ENCODE peak calls at places on chromosomes 2 and 18, in nine cellular contexts. V is amygdala, R is anterior cingulate cortex, G is T-helper 1 cell, A is kidney epithelial cell, O is activated T-cell treated with anti-CD3 and anti-CD28 coated beads for 48 hours, F is dorsolateral prefrontal cortex, U is hippocampal formation, I is substantia nigra. T is an unnamed sample.

GRCh38 chr2:10226032-10226724 is 76.5 kb upstream of the HPCAL1 start:
- DNase-seq in I (no peak), A (no peak), V (no peak), R (no peak), O (no peak), G (no peak), U (no peak), F (peak; percentile 25), T (no peak)

GRCh38 chr2:9252002-9252357 is 45.4 kb downstream of the ASAP2 start:
- DNase-seq in R (no peak), F (no peak), V (no peak), U (no peak), A (no peak), I (no peak), O (no peak), G (no peak), T (no peak)

GRCh38 chr2:14572588-14573089 is 59.9 kb upstream of the LRATD1 start:
- DNase-seq in U (no peak), G (no peak), A (no peak), V (no peak), O (no peak), F (no peak), R (no peak), I (no peak), T (no peak)

GRCh38 chr2:68663371-68664156 is 20.2 kb downstream of the PROKR1 start:
- DNase-seq in U (no peak), I (no peak), G (no peak), O (no peak), F (no peak), A (no peak), V (no peak), R (no peak), T (no peak)

GRCh38 chr2:216495656-216496055 is 3.0 kb upstream of the RPL37A start:
- DNase-seq in I (no peak), A (no peak), O (no peak), G (no peak), R (no peak), V (no peak), F (no peak), U (no peak), T (no peak)

GRCh38 chr18:70289351-70290330 is 796 bp downstream of the SOCS6 start:
- DNase-seq in U (no peak), O (peak; percentile 17), G (no peak), R (no peak), F (peak; percentile 60), V (no peak), I (no peak), A (no peak), T (peak; percentile 86)

GRCh38 chr2:8980096-8980495 is 23.4 kb downstream of the MBOAT2 start:
- DNase-seq in A (no peak), I (no peak), U (no peak), G (no peak), R (no peak), O (no peak), F (no peak), V (no peak), T (no peak)

GRCh38 chr2:61538920-61539559 is 884 bp upstream of the XPO1 start:
- DNase-seq in I (no peak), G (no peak), R (no peak), O (peak; percentile 28), U (peak; percentile 34), F (no peak), V (peak; percentile 21), A (no peak), T (peak; percentile 37)

GRCh38 chr18:1133541-1133940 is 228.9 kb downstream of the ADCYAP1 start:
- DNase-seq in F (no peak), V (no peak), U (no peak), A (no peak), R (no peak), O (no peak), G (no peak), I (no peak), T (no peak)

GRCh38 chr2:74625658-74626425 is 22.3 kb downstream of the M1AP start:
- DNase-seq in A (no peak), V (no peak), U (no peak), R (no peak), I (no peak), F (no peak), O (no peak), G (no peak), T (no peak)

GRCh38 chr2:84851876-84852275 is 29.0 kb downstream of the TRABD2A start:
- DNase-seq in R (no peak), I (no peak), U (no peak), F (no peak), V (no peak), G (no peak), A (no peak), O (no peak), T (no peak)

GRCh38 chr2:8720741-8721140 is 38.9 kb downstream of the ID2 start:
- DNase-seq in A (no peak), I (no peak), G (no peak), V (no peak), U (no peak), O (no peak), F (no peak), R (no peak), T (no peak)

GRCh38 chr2:86079981-86080911 is 25.4 kb downstream of the POLR1A start:
- DNase-seq in G (peak; percentile 59), O (peak; percentile 66), R (peak; percentile 38), A (no peak), V (peak; percentile 58), U (peak; percentile 61), I (peak; percentile 66), F (peak; percentile 80), T (peak; percentile 80)

GRCh38 chr18:79815657-79816056 is 17.9 kb downstream of the KCNG2 start:
- DNase-seq in I (no peak), R (no peak), F (no peak), A (no peak), V (no peak), U (no peak), O (no peak), G (no peak), T (peak; percentile 38)

GRCh38 chr2:25339791-25340339 is 1.9 kb downstream of the DNMT3A start:
- DNase-seq in A (no peak), V (no peak), F (peak; percentile 68), R (no peak), U (no peak), O (no peak), G (no peak), I (peak; percentile 33), T (peak; percentile 58)

GRCh38 chr2:134224005-134224404 is 29.9 kb upstream of the MGAT5 start:
- DNase-seq in R (no peak), A (no peak), F (no peak), G (no peak), O (no peak), V (no peak), I (no peak), U (no peak), T (no peak)

GRCh38 chr2:33180915-33181314 is 234.2 kb downstream of the LTBP1 start:
- DNase-seq in F (no peak), R (no peak), G (no peak), A (no peak), V (no peak), O (no peak), U (no peak), I (no peak), T (no peak)

GRCh38 chr2:33137331-33137730 is 190.6 kb downstream of the LTBP1 start:
- DNase-seq in U (no peak), F (no peak), V (no peak), R (no peak), I (no peak), G (no peak), O (no peak), A (no peak), T (no peak)

GRCh38 chr2:16747706-16748105 is 82.1 kb upstream of the CYRIA start:
- DNase-seq in A (no peak), G (no peak), V (no peak), I (no peak), R (no peak), F (no peak), U (no peak), O (no peak), T (no peak)

GRCh38 chr18:78889250-78889649 is 90.4 kb upstream of the SALL3 start:
- DNase-seq in R (no peak), A (no peak), G (no peak), I (no peak), O (no peak), V (no peak), U (no peak), F (no peak), T (no peak)

GRCh38 chr2:222423632-222424280 is 587 bp upstream of the SGPP2 start:
- DNase-seq in G (no peak), O (peak; percentile 48), U (no peak), A (peak; percentile 68), V (no peak), F (no peak), I (no peak), R (no peak), T (no peak)

GRCh38 chr2:114642988-114643553 is 200.6 kb downstream of the DPP10 start:
- DNase-seq in R (no peak), I (no peak), O (no peak), V (no peak), F (no peak), G (no peak), U (no peak), A (no peak), T (no peak)

GRCh38 chr2:224055101-224055500 is 16.0 kb upstream of the SERPINE2 start:
- DNase-seq in R (no peak), A (no peak), G (no peak), O (no peak), I (no peak), V (no peak), F (no peak), U (no peak), T (no peak)

GRCh38 chr2:38474833-38475566 is 97.9 kb upstream of the ATL2 start:
- DNase-seq in U (no peak), F (no peak), V (no peak), G (no peak), I (no peak), R (no peak), A (no peak), O (no peak), T (no peak)

GRCh38 chr2:12488365-12488972 is 228.3 kb upstream of the TRIB2 start:
- DNase-seq in I (no peak), R (no peak), F (no peak), G (no peak), A (no peak), O (no peak), U (no peak), V (no peak), T (no peak)

GRCh38 chr2:191555092-191555742 is 122.7 kb upstream of the NABP1 start:
- DNase-seq in U (peak; percentile 60), G (peak; percentile 47), V (peak; percentile 63), A (no peak), F (peak; percentile 84), O (peak; percentile 73), R (peak; percentile 69), I (peak; percentile 77), T (peak; percentile 68)

GRCh38 chr2:47179325-47179724 is 24.2 kb upstream of the STPG4 start:
- DNase-seq in O (no peak), V (no peak), R (no peak), F (no peak), G (no peak), I (no peak), U (no peak), A (no peak), T (no peak)

T was measured in D341Med.